ENCODE peak calls at places on chromosome 15, in five cellular contexts. M is SK-N-SH, T is choroid plexus epithelial cell, Q is fibroblast of lung, G is kidney. D is an unnamed sample.

GRCh38 chr15:100810831-100811230 is 68.8 kb upstream of the ALDH1A3 start:
- DNase-seq in M (no peak), Q (no peak), G (no peak), T (no peak), D (no peak)

GRCh38 chr15:66503780-66504562 is 684 bp downstream of the RPL4 start:
- DNase-seq in G (no peak), T (peak), M (no peak), Q (no peak), D (no peak)

GRCh38 chr15:72491768-72492167 is 17.6 kb downstream of the ARIH1 start:
- DNase-seq in Q (peak), M (no peak), T (peak), G (no peak), D (peak)

GRCh38 chr15:33737687-33738606 is 230.3 kb upstream of the CHRM5 start:
- DNase-seq in G (no peak), T (peak), M (peak), Q (peak), D (peak)

GRCh38 chr15:89332446-89332845 is 2.2 kb downstream of the POLG start:
- DNase-seq in M (peak), Q (peak), G (no peak), T (peak), D (peak)

GRCh38 chr15:57138260-57138895 is 219.9 kb downstream of the TCF12 start:
- DNase-seq in T (peak), M (peak), G (no peak), Q (peak), D (peak)

GRCh38 chr15:29115093-29115991 is 154.3 kb downstream of the NSMCE3 start:
- DNase-seq in Q (peak), M (peak), G (no peak), T (peak), D (no peak)

GRCh38 chr15:97755726-97756125 is 204.8 kb upstream of the ARRDC4 start:
- DNase-seq in Q (no peak), G (no peak), T (no peak), M (no peak), D (no peak)

GRCh38 chr15:78619022-78619950 is 1.5 kb downstream of the CHRNA3 start:
- DNase-seq in M (peak), G (no peak), Q (no peak), T (no peak), D (no peak)

GRCh38 chr15:71170163-71170562 is 54.9 kb downstream of the THSD4 start:
- DNase-seq in G (no peak), T (no peak), Q (no peak), M (no peak), D (no peak)

GRCh38 chr15:71997691-71998090 is 120.3 kb downstream of the MYO9A start:
- DNase-seq in Q (no peak), M (no peak), T (no peak), G (no peak), D (no peak)

GRCh38 chr15:75577401-75578205 is 1.5 kb downstream of the PTPN9 start:
- DNase-seq in M (peak), G (no peak), Q (peak), T (peak), D (peak)

GRCh38 chr15:40407343-40407990 is 1.9 kb downstream of the IVD start:
- DNase-seq in T (no peak), G (no peak), M (no peak), Q (no peak), D (no peak)

GRCh38 chr15:75153084-75153483 is 48.6 kb upstream of the C15orf39 start:
- DNase-seq in M (peak), G (no peak), Q (peak), T (peak), D (no peak)

GRCh38 chr15:39140060-39140604 is 440.7 kb upstream of the THBS1 start:
- DNase-seq in Q (peak), T (peak), G (no peak), M (peak), D (peak)

GRCh38 chr15:57994468-57995154 is 70.9 kb downstream of the ALDH1A2 start:
- DNase-seq in M (no peak), G (no peak), T (no peak), Q (peak), D (no peak)

GRCh38 chr15:64686130-64686735 is 89.2 kb downstream of the RBPMS2 start:
- DNase-seq in Q (peak), M (peak), T (peak), G (no peak), D (peak)

GRCh38 chr15:59828871-59829270 is 139.8 kb upstream of the BNIP2 start:
- DNase-seq in G (no peak), Q (no peak), M (no peak), T (no peak), D (peak)

GRCh38 chr15:59828262-59828661 is 139.1 kb upstream of the BNIP2 start:
- DNase-seq in T (no peak), G (no peak), Q (no peak), M (no peak), D (peak)

GRCh38 chr15:59830873-59831272 is 141.8 kb upstream of the BNIP2 start:
- DNase-seq in M (no peak), T (no peak), Q (no peak), G (no peak), D (peak)

GRCh38 chr15:59830143-59830542 is 141.0 kb upstream of the BNIP2 start:
- DNase-seq in G (no peak), M (no peak), Q (no peak), T (no peak), D (no peak)

DNA sequence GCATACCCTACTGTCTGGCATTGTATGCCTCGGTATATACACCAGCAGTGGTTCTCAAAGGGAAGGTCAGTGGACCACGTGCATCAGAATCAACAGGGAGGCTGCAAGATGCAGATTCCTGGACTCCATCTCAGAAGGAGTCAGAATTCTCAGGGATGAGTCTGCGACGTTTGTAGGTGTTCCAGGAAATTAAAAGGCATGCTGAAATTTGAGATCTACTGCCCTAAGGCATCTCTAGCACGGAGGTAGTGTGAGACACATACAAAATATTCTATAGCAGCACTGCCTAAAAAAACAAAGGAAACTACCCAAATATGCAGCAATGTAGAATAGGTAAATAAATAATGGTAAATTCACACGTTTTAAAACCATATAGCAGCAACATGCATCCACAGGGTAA is 136.8 kb upstream of the BNIP2 start:
- DNase-seq in T (no peak), G (no peak), Q (no peak), M (no peak), D (peak)
- H3K4me3 ChIP-seq in T (no peak), G (no peak), Q (no peak), M (no peak), D (no peak)

GRCh38 chr15:43975326-43975725 is 148.5 kb downstream of the WDR76 start:
- DNase-seq in T (no peak), Q (no peak), G (no peak), M (no peak), D (no peak)
- H3K4me3 ChIP-seq in T (no peak), Q (no peak), G (no peak), M (no peak), D (no peak)

GRCh38 chr15:84714372-84714771 is 1.6 kb downstream of the SEC11A start:
- DNase-seq in M (no peak), T (no peak), Q (no peak), G (no peak), D (no peak)

GRCh38 chr15:84716036-84716732 is at the start of gene SEC11A:
- DNase-seq in M (peak), T (peak), G (peak), Q (peak), D (peak)

GRCh38 chr15:84715442-84716035 is 400 bp downstream of the SEC11A start:
- DNase-seq in Q (peak), M (peak), G (peak), T (peak), D (peak)

GRCh38 chr15:84714816-84715215 is 1.1 kb downstream of the SEC11A start:
- DNase-seq in Q (no peak), T (no peak), M (no peak), G (no peak), D (no peak)
- H3K4me3 ChIP-seq in Q (peak), T (peak), M (peak), G (peak), D (peak)

DNA sequence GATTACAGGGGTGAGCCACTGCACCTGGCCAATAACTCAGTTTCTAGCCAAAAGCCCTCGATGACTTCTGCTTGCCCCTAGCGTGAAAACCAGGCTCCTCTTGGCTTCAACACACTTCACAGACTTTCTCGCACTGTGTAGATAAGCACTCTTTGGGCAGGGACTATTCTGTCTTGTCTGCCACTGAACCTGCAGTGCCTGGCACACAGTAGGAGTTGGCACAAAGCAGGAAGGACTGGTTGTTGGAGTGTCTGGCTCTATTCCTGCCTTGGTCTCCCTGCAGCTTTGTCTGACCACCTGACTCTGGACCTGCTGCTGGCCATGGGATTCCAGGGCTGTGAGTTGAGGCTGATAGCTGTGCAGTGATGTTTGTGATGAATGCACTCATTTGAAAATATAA is 46.4 kb upstream of the RGMA start:
- DNase-seq in Q (no peak), T (no peak), G (no peak), M (no peak), D (no peak)
- H3K4me3 ChIP-seq in Q (no peak), T (no peak), G (no peak), M (no peak), D (no peak)

GRCh38 chr15:68484220-68484619 is 52.3 kb upstream of the ITGA11 start:
- DNase-seq in Q (no peak), T (no peak), G (no peak), M (no peak), D (no peak)

GRCh38 chr15:68485721-68486360 is 53.9 kb upstream of the ITGA11 start:
- DNase-seq in Q (no peak), G (no peak), M (no peak), T (no peak), D (no peak)

GRCh38 chr15:68483165-68483564 is 51.2 kb upstream of the ITGA11 start:
- DNase-seq in G (no peak), Q (no peak), M (no peak), T (no peak), D (no peak)

GRCh38 chr15:68487087-68487843 is 55.3 kb upstream of the ITGA11 start:
- DNase-seq in Q (peak), G (no peak), T (peak), M (no peak), D (peak)

GRCh38 chr15:68484696-68485400 is 52.9 kb upstream of the ITGA11 start:
- DNase-seq in M (no peak), G (no peak), Q (peak), T (peak), D (no peak)
- H3K4me3 ChIP-seq in M (no peak), G (no peak), Q (no peak), T (no peak), D (no peak)